ENCODE peak calls at places on chromosomes 16 and 17, in ten cellular contexts. N is amniotic stem cell; R is EH; X is EL; J is putamen; T is stimulated activated CD4-positive, alpha-beta T cell treated with anti-CD3 and anti-CD28 coated beads, Interleukin-1b, Interleukin-23, amount 100 ng/mL, for 4 hours; P is psoas muscle; Z is C1 segment of cervical spinal cord; C is CD8-positive, alpha-beta T cell; D is left colon. L is an unnamed sample.

GRCh38 chr17:17200831-17201230 is 5.3 kb downstream of the PLD6 start:
- DNase-seq in N (no peak), R (peak; percentile 51), X (no peak), J (no peak), T (no peak), P (no peak), Z (no peak), C (no peak), D (no peak), L (no peak)

GRCh38 chr17:15321556-15322250 is 19.7 kb downstream of the TEKT3 start:
- DNase-seq in N (no peak), R (peak; percentile 64), X (peak; percentile 45), J (no peak), T (no peak), P (no peak), Z (no peak), C (no peak), D (no peak), L (no peak)

GRCh38 chr17:69597898-69598692 is 183.6 kb downstream of the MAP2K6 start:
- DNase-seq in N (no peak), R (peak; percentile 65), X (peak; percentile 69), J (no peak), T (no peak), P (no peak), Z (no peak), C (no peak), D (no peak), L (peak; percentile 23)

GRCh38 chr16:85329059-85329812 is 217.0 kb upstream of the CIBAR2 start:
- DNase-seq in N (no peak), R (peak; percentile 41), X (no peak), J (no peak), T (no peak), P (no peak), Z (peak; percentile 55), C (no peak), D (peak; percentile 66), L (no peak)

GRCh38 chr17:57918017-57918895 is 37.0 kb downstream of the CUEDC1 start:
- DNase-seq in N (no peak), R (peak; percentile 73), X (peak; percentile 71), J (no peak), T (no peak), P (no peak), Z (no peak), C (no peak), D (no peak), L (peak; percentile 32)

GRCh38 chr17:31130286-31131224 is 35.8 kb downstream of the NF1 start:
- DNase-seq in N (no peak), R (no peak), X (no peak), J (no peak), T (no peak), P (no peak), Z (no peak), C (no peak), D (no peak), L (no peak)

GRCh38 chr16:29736764-29737163 is 9.0 kb downstream of the C16orf54 start:
- DNase-seq in N (no peak), R (no peak), X (no peak), J (no peak), T (no peak), P (no peak), Z (no peak), C (no peak), D (no peak), L (no peak)

GRCh38 chr17:19387921-19388521 is 1.0 kb upstream of the MFAP4 start:
- DNase-seq in N (no peak), R (peak; percentile 86), X (peak; percentile 77), J (no peak), T (no peak), P (no peak), Z (no peak), C (no peak), D (no peak), L (peak; percentile 50)

GRCh38 chr16:10552281-10552680 is 28.1 kb downstream of the EMP2 start:
- DNase-seq in N (no peak), R (no peak), X (no peak), J (no peak), T (no peak), P (no peak), Z (no peak), C (no peak), D (no peak), L (no peak)

GRCh38 chr16:87028481-87029320 is 288.5 kb downstream of the C16orf95 start:
- DNase-seq in N (no peak), R (no peak), X (no peak), J (no peak), T (no peak), P (no peak), Z (no peak), C (no peak), D (no peak), L (no peak)

GRCh38 chr17:82236142-82236971 is 7.5 kb downstream of the SLC16A3 start:
- DNase-seq in N (no peak), R (peak; percentile 57), X (no peak), J (no peak), T (peak; percentile 70), P (peak; percentile 95), Z (peak; percentile 68), C (peak; percentile 81), D (peak; percentile 72), L (no peak)

GRCh38 chr17:5097101-5097834 is 14.4 kb downstream of the ZNF232 start:
- DNase-seq in N (no peak), R (no peak), X (no peak), J (no peak), T (peak; percentile 25), P (peak; percentile 75), Z (peak; percentile 16), C (peak; percentile 74), D (peak; percentile 58), L (no peak)

GRCh38 chr17:42281571-42282096 is 5.4 kb upstream of the STAT5B start:
- DNase-seq in N (no peak), R (no peak), X (no peak), J (no peak), T (no peak), P (peak; percentile 45), Z (no peak), C (peak; percentile 45), D (no peak), L (no peak)

GRCh38 chr17:68603027-68603426 is 1.9 kb upstream of the FAM20A start:
- DNase-seq in N (no peak), R (no peak), X (no peak), J (no peak), T (no peak), P (peak; percentile 55), Z (no peak), C (no peak), D (no peak), L (no peak)

GRCh38 chr17:76736349-76737081 is 616 bp downstream of the SRSF2 start:
- DNase-seq in N (peak; percentile 51), R (peak; percentile 77), X (peak; percentile 43), J (peak; percentile 74), T (peak; percentile 54), P (peak; percentile 91), Z (peak; percentile 76), C (peak; percentile 82), D (peak; percentile 88), L (peak; percentile 50)

GRCh38 chr17:74267579-74267978 is 6.5 kb upstream of the DNAI2 start:
- DNase-seq in N (no peak), R (no peak), X (no peak), J (no peak), T (no peak), P (no peak), Z (no peak), C (no peak), D (no peak), L (no peak)

GRCh38 chr17:79942591-79943353 is 92.9 kb downstream of the TBC1D16 start:
- DNase-seq in N (no peak), R (peak; percentile 74), X (peak; percentile 77), J (no peak), T (no peak), P (peak; percentile 62), Z (no peak), C (no peak), D (no peak), L (no peak)

GRCh38 chr17:35757243-35757642 is 3.4 kb upstream of the C17orf50 start:
- DNase-seq in N (no peak), R (no peak), X (no peak), J (no peak), T (no peak), P (no peak), Z (no peak), C (no peak), D (no peak), L (no peak)

L was measured in NCI-H226.